ENCODE peak calls at places on chromosomes 5 and 9, in eight cellular contexts. One of them, this sample, is unnamed.

GRCh38 chr9:88988796-88989641 is 2.2 kb upstream of the S1PR3 start:
- DNase-seq in EH: peak; percentile 77
- DNase-seq in sigmoid colon: no peak
- DNase-seq in activated T-helper 1 cell treated with anti-CD3 and anti-CD28 coated beads, Interleukin-2, amount 50 U/mL, for 16 hours: no peak
- DNase-seq in RCC 7860: no peak
- DNase-seq in NCI-H2107: no peak
- DNase-seq in immature natural killer cell: no peak
- DNase-seq in GM04504: peak; percentile 38
- DNase-seq in this sample: no peak

GRCh38 chr9:121328876-121329681 is 41.0 kb downstream of the STOM start:
- DNase-seq in EH: no peak
- DNase-seq in sigmoid colon: no peak
- DNase-seq in activated T-helper 1 cell treated with anti-CD3 and anti-CD28 coated beads, Interleukin-2, amount 50 U/mL, for 16 hours: no peak
- DNase-seq in RCC 7860: no peak
- DNase-seq in NCI-H2107: no peak
- DNase-seq in immature natural killer cell: no peak
- DNase-seq in GM04504: no peak
- DNase-seq in this sample: no peak

GRCh38 chr9:108117775-108118174 is 628.2 kb upstream of the KLF4 start:
- DNase-seq in EH: no peak
- DNase-seq in sigmoid colon: no peak
- DNase-seq in activated T-helper 1 cell treated with anti-CD3 and anti-CD28 coated beads, Interleukin-2, amount 50 U/mL, for 16 hours: no peak
- DNase-seq in RCC 7860: no peak
- DNase-seq in NCI-H2107: no peak
- DNase-seq in immature natural killer cell: no peak
- DNase-seq in GM04504: no peak
- DNase-seq in this sample: no peak

GRCh38 chr5:179870403-179870903 is 11.8 kb upstream of the MRNIP start:
- DNase-seq in EH: peak; percentile 44
- DNase-seq in sigmoid colon: no peak
- DNase-seq in activated T-helper 1 cell treated with anti-CD3 and anti-CD28 coated beads, Interleukin-2, amount 50 U/mL, for 16 hours: no peak
- DNase-seq in RCC 7860: no peak
- DNase-seq in NCI-H2107: no peak
- DNase-seq in immature natural killer cell: no peak
- DNase-seq in GM04504: no peak
- DNase-seq in this sample: peak; percentile 72

GRCh38 chr5:76084496-76085285 is 1.5 kb downstream of the SV2C start:
- DNase-seq in EH: peak; percentile 4
- DNase-seq in sigmoid colon: no peak
- DNase-seq in activated T-helper 1 cell treated with anti-CD3 and anti-CD28 coated beads, Interleukin-2, amount 50 U/mL, for 16 hours: no peak
- DNase-seq in RCC 7860: no peak
- DNase-seq in NCI-H2107: no peak
- DNase-seq in immature natural killer cell: no peak
- DNase-seq in GM04504: no peak
- DNase-seq in this sample: no peak

GRCh38 chr9:114282104-114282485 is 40.8 kb upstream of the ORM1 start:
- DNase-seq in EH: no peak
- DNase-seq in sigmoid colon: no peak
- DNase-seq in activated T-helper 1 cell treated with anti-CD3 and anti-CD28 coated beads, Interleukin-2, amount 50 U/mL, for 16 hours: no peak
- DNase-seq in RCC 7860: no peak
- DNase-seq in NCI-H2107: no peak
- DNase-seq in immature natural killer cell: no peak
- DNase-seq in GM04504: no peak
- DNase-seq in this sample: peak; percentile 8

GRCh38 chr5:180070726-180071417 is 687 bp downstream of the RNF130 start:
- DNase-seq in EH: peak; percentile 65
- DNase-seq in sigmoid colon: peak; percentile 71
- DNase-seq in activated T-helper 1 cell treated with anti-CD3 and anti-CD28 coated beads, Interleukin-2, amount 50 U/mL, for 16 hours: no peak
- DNase-seq in RCC 7860: peak; percentile 25
- DNase-seq in NCI-H2107: peak; percentile 8
- DNase-seq in immature natural killer cell: peak; percentile 23
- DNase-seq in GM04504: peak; percentile 22
- DNase-seq in this sample: peak; percentile 51

GRCh38 chr9:136110082-136111061 is 8.3 kb downstream of the TMEM250 start:
- DNase-seq in EH: peak; percentile 36
- DNase-seq in sigmoid colon: no peak
- DNase-seq in activated T-helper 1 cell treated with anti-CD3 and anti-CD28 coated beads, Interleukin-2, amount 50 U/mL, for 16 hours: no peak
- DNase-seq in RCC 7860: no peak
- DNase-seq in NCI-H2107: no peak
- DNase-seq in immature natural killer cell: peak; percentile 35
- DNase-seq in GM04504: no peak
- DNase-seq in this sample: no peak

GRCh38 chr5:104049752-104050151 is 487.2 kb upstream of the NUDT12 start:
- DNase-seq in EH: no peak
- DNase-seq in sigmoid colon: no peak
- DNase-seq in activated T-helper 1 cell treated with anti-CD3 and anti-CD28 coated beads, Interleukin-2, amount 50 U/mL, for 16 hours: no peak
- DNase-seq in RCC 7860: no peak
- DNase-seq in NCI-H2107: no peak
- DNase-seq in immature natural killer cell: no peak
- DNase-seq in GM04504: no peak
- DNase-seq in this sample: no peak

GRCh38 chr5:122195784-122196394 is 66.5 kb downstream of the ZNF474 start:
- DNase-seq in EH: peak; percentile 68
- DNase-seq in sigmoid colon: no peak
- DNase-seq in activated T-helper 1 cell treated with anti-CD3 and anti-CD28 coated beads, Interleukin-2, amount 50 U/mL, for 16 hours: no peak
- DNase-seq in RCC 7860: peak; percentile 52
- DNase-seq in NCI-H2107: peak; percentile 10
- DNase-seq in immature natural killer cell: no peak
- DNase-seq in GM04504: no peak
- DNase-seq in this sample: peak; percentile 30